ENCODE peak calls at places on chromosomes 11 and 22, in six cellular contexts. One of them, this sample, is unnamed.

GRCh38 chr11:83070044-83070877 is 1.4 kb downstream of the RAB30 start:
- DNase-seq in mammary epithelial cell: peak; percentile 15
- DNase-seq in upper lobe of right lung: no peak
- DNase-seq in cardiac muscle cell: peak; percentile 77
- DNase-seq in hepatocyte: peak; percentile 23
- DNase-seq in endothelial cell of umbilical vein: peak; percentile 72
- DNase-seq in this sample: peak; percentile 68

GRCh38 chr22:25777870-25778269 is 35.9 kb downstream of the MYO18B start:
- DNase-seq in mammary epithelial cell: peak; percentile 50
- DNase-seq in upper lobe of right lung: no peak
- DNase-seq in cardiac muscle cell: peak; percentile 64
- DNase-seq in hepatocyte: peak; percentile 55
- DNase-seq in endothelial cell of umbilical vein: peak; percentile 44
- DNase-seq in this sample: no peak

GRCh38 chr11:63569570-63569969 is 6.4 kb upstream of the PLAAT2 start:
- DNase-seq in mammary epithelial cell: no peak
- DNase-seq in upper lobe of right lung: no peak
- DNase-seq in cardiac muscle cell: no peak
- DNase-seq in hepatocyte: no peak
- DNase-seq in endothelial cell of umbilical vein: no peak
- DNase-seq in this sample: no peak

GRCh38 chr22:43544282-43544673 is 132.5 kb downstream of the MPPED1 start:
- DNase-seq in mammary epithelial cell: no peak
- DNase-seq in upper lobe of right lung: no peak
- DNase-seq in cardiac muscle cell: no peak
- DNase-seq in hepatocyte: no peak
- DNase-seq in endothelial cell of umbilical vein: no peak
- DNase-seq in this sample: no peak

GRCh38 chr11:74923125-74923524 is 25.8 kb downstream of the XRRA1 start:
- DNase-seq in mammary epithelial cell: no peak
- DNase-seq in upper lobe of right lung: no peak
- DNase-seq in cardiac muscle cell: no peak
- DNase-seq in hepatocyte: no peak
- DNase-seq in endothelial cell of umbilical vein: no peak
- DNase-seq in this sample: peak; percentile 43

GRCh38 chr11:76662656-76663460 is 7.7 kb downstream of the LRRC32 start:
- DNase-seq in mammary epithelial cell: no peak
- DNase-seq in upper lobe of right lung: peak; percentile 51
- DNase-seq in cardiac muscle cell: no peak
- DNase-seq in hepatocyte: no peak
- DNase-seq in endothelial cell of umbilical vein: no peak
- DNase-seq in this sample: no peak

GRCh38 chr22:29004647-29005371 is 56.8 kb downstream of the C22orf31 start:
- DNase-seq in mammary epithelial cell: no peak
- DNase-seq in upper lobe of right lung: peak; percentile 83
- DNase-seq in cardiac muscle cell: no peak
- DNase-seq in hepatocyte: peak; percentile 85
- DNase-seq in endothelial cell of umbilical vein: peak; percentile 29
- DNase-seq in this sample: no peak

GRCh38 chr22:24728790-24729637 is 45.5 kb downstream of the PIWIL3 start:
- DNase-seq in mammary epithelial cell: no peak
- DNase-seq in upper lobe of right lung: no peak
- DNase-seq in cardiac muscle cell: peak; percentile 96
- DNase-seq in hepatocyte: peak; percentile 67
- DNase-seq in endothelial cell of umbilical vein: peak; percentile 80
- DNase-seq in this sample: no peak

GRCh38 chr22:25453058-25453457 is 111.4 kb upstream of the GRK3 start:
- DNase-seq in mammary epithelial cell: no peak
- DNase-seq in upper lobe of right lung: no peak
- DNase-seq in cardiac muscle cell: no peak
- DNase-seq in hepatocyte: no peak
- DNase-seq in endothelial cell of umbilical vein: no peak
- DNase-seq in this sample: no peak

GRCh38 chr11:64070301-64070656 is 34.5 kb downstream of the FLRT1 start:
- DNase-seq in mammary epithelial cell: no peak
- DNase-seq in upper lobe of right lung: no peak
- DNase-seq in cardiac muscle cell: no peak
- DNase-seq in hepatocyte: peak; percentile 66
- DNase-seq in endothelial cell of umbilical vein: no peak
- DNase-seq in this sample: no peak

GRCh38 chr11:94130589-94131362 is 2.1 kb downstream of the PANX1 start:
- DNase-seq in mammary epithelial cell: peak; percentile 64
- DNase-seq in upper lobe of right lung: no peak
- DNase-seq in cardiac muscle cell: peak; percentile 97
- DNase-seq in hepatocyte: peak; percentile 49
- DNase-seq in endothelial cell of umbilical vein: peak; percentile 36
- DNase-seq in this sample: no peak

GRCh38 chr11:61949169-61950034 is 749 bp upstream of the BEST1 start:
- DNase-seq in mammary epithelial cell: no peak
- DNase-seq in upper lobe of right lung: peak; percentile 81
- DNase-seq in cardiac muscle cell: peak; percentile 98
- DNase-seq in hepatocyte: peak; percentile 87
- DNase-seq in endothelial cell of umbilical vein: peak; percentile 76
- DNase-seq in this sample: peak; percentile 58

GRCh38 chr11:2586793-2587131 is 113.0 kb downstream of the KCNQ1OT1 start:
- DNase-seq in mammary epithelial cell: no peak
- DNase-seq in upper lobe of right lung: peak; percentile 58
- DNase-seq in cardiac muscle cell: no peak
- DNase-seq in hepatocyte: no peak
- DNase-seq in endothelial cell of umbilical vein: no peak
- DNase-seq in this sample: no peak

GRCh38 chr11:76602431-76602861 is 68.1 kb downstream of the LRRC32 start:
- DNase-seq in mammary epithelial cell: no peak
- DNase-seq in upper lobe of right lung: no peak
- DNase-seq in cardiac muscle cell: peak; percentile 78
- DNase-seq in hepatocyte: peak; percentile 59
- DNase-seq in endothelial cell of umbilical vein: peak; percentile 61
- DNase-seq in this sample: no peak

GRCh38 chr11:22807855-22808558 is 21.6 kb downstream of the SVIP start:
- DNase-seq in mammary epithelial cell: no peak
- DNase-seq in upper lobe of right lung: no peak
- DNase-seq in cardiac muscle cell: peak; percentile 64
- DNase-seq in hepatocyte: no peak
- DNase-seq in endothelial cell of umbilical vein: peak; percentile 89
- DNase-seq in this sample: no peak

GRCh38 chr11:4090258-4090657 is 4.3 kb upstream of the RRM1 start:
- DNase-seq in mammary epithelial cell: no peak
- DNase-seq in upper lobe of right lung: no peak
- DNase-seq in cardiac muscle cell: no peak
- DNase-seq in hepatocyte: no peak
- DNase-seq in endothelial cell of umbilical vein: no peak
- DNase-seq in this sample: no peak

GRCh38 chr11:8863838-8864237 is 47.2 kb upstream of the AKIP1 start:
- DNase-seq in mammary epithelial cell: peak; percentile 65
- DNase-seq in upper lobe of right lung: no peak
- DNase-seq in cardiac muscle cell: peak; percentile 41
- DNase-seq in hepatocyte: no peak
- DNase-seq in endothelial cell of umbilical vein: peak; percentile 68
- DNase-seq in this sample: no peak

GRCh38 chr11:133816146-133816545 is 29.2 kb downstream of the SPATA19 start:
- DNase-seq in mammary epithelial cell: no peak
- DNase-seq in upper lobe of right lung: no peak
- DNase-seq in cardiac muscle cell: no peak
- DNase-seq in hepatocyte: no peak
- DNase-seq in endothelial cell of umbilical vein: no peak
- DNase-seq in this sample: no peak

GRCh38 chr11:133811850-133812685 is 33.2 kb downstream of the SPATA19 start:
- DNase-seq in mammary epithelial cell: no peak
- DNase-seq in upper lobe of right lung: no peak
- DNase-seq in cardiac muscle cell: no peak
- DNase-seq in hepatocyte: no peak
- DNase-seq in endothelial cell of umbilical vein: no peak
- DNase-seq in this sample: no peak

GRCh38 chr11:133817449-133817848 is 27.9 kb downstream of the SPATA19 start:
- DNase-seq in mammary epithelial cell: no peak
- DNase-seq in upper lobe of right lung: no peak
- DNase-seq in cardiac muscle cell: no peak
- DNase-seq in hepatocyte: no peak
- DNase-seq in endothelial cell of umbilical vein: no peak
- DNase-seq in this sample: no peak

GRCh38 chr11:133815636-133816035 is 29.7 kb downstream of the SPATA19 start:
- DNase-seq in mammary epithelial cell: no peak
- DNase-seq in upper lobe of right lung: no peak
- DNase-seq in cardiac muscle cell: no peak
- DNase-seq in hepatocyte: no peak
- DNase-seq in endothelial cell of umbilical vein: no peak
- DNase-seq in this sample: no peak

GRCh38 chr11:133814588-133814987 is 30.7 kb downstream of the SPATA19 start:
- DNase-seq in mammary epithelial cell: no peak
- DNase-seq in upper lobe of right lung: no peak
- DNase-seq in cardiac muscle cell: no peak
- DNase-seq in hepatocyte: no peak
- DNase-seq in endothelial cell of umbilical vein: no peak
- DNase-seq in this sample: no peak
- H3K9me3 ChIP-seq in mammary epithelial cell: no peaks in the 10 kb centered on the region
- H3K9me3 ChIP-seq in upper lobe of right lung: no peaks in the 10 kb centered on the region
- H3K9me3 ChIP-seq in cardiac muscle cell: no peaks in the 10 kb centered on the region
- H3K9me3 ChIP-seq in hepatocyte: no peaks in the 10 kb centered on the region
- H3K9me3 ChIP-seq in endothelial cell of umbilical vein: no peaks in the 10 kb centered on the region
- H3K9me3 ChIP-seq in this sample: no peaks in the 10 kb centered on the region

DNA sequence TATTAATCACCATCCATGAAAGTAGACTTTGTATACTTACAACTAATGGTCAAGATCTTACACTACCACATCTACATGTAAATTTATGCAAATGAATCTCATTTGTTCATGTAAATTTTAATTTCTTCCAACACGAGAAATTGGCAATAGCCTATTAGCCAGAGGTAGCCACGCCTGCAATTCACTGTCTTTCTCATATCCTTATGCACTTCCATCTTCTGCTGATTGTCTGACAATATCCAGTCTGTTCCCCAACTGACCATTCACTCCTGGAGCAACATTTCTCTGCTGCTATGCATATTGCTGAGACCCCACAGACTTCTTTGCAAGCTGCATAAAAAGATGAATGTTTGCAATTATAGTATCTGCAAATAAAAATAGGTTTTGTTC is 2.5 kb downstream of the NNMT start:
- DNase-seq in mammary epithelial cell: no peak
- DNase-seq in upper lobe of right lung: no peak
- DNase-seq in cardiac muscle cell: peak; percentile 67
- DNase-seq in hepatocyte: no peak
- DNase-seq in endothelial cell of umbilical vein: no peak
- DNase-seq in this sample: no peak
- H3K4me3 ChIP-seq in mammary epithelial cell: peak overlapping the region; percentile 35
- H3K4me3 ChIP-seq in upper lobe of right lung: peak overlapping the region; percentile 52
- H3K4me3 ChIP-seq in cardiac muscle cell: no peak overlapping the region
- H3K4me3 ChIP-seq in hepatocyte: no peak overlapping the region
- H3K4me3 ChIP-seq in endothelial cell of umbilical vein: peak overlapping the region; percentile 99
- H3K4me3 ChIP-seq in this sample: peak overlapping the region; percentile 77

GRCh38 chr11:18498039-18498438 is 28.7 kb downstream of the TSG101 start:
- DNase-seq in mammary epithelial cell: no peak
- DNase-seq in upper lobe of right lung: no peak
- DNase-seq in cardiac muscle cell: no peak
- DNase-seq in hepatocyte: no peak
- DNase-seq in endothelial cell of umbilical vein: no peak
- DNase-seq in this sample: no peak
- H3K27me3 ChIP-seq in mammary epithelial cell: no peaks in the 10 kb centered on the region
- H3K27me3 ChIP-seq in upper lobe of right lung: no peaks in the 10 kb centered on the region
- H3K27me3 ChIP-seq in cardiac muscle cell: no peaks in the 10 kb centered on the region
- H3K27me3 ChIP-seq in hepatocyte: no peaks in the 10 kb centered on the region
- H3K27me3 ChIP-seq in endothelial cell of umbilical vein: no peaks in the 10 kb centered on the region
- H3K27me3 ChIP-seq in this sample: no peaks in the 10 kb centered on the region

GRCh38 chr11:65569973-65570918 is at the start of gene ZNRD2:
- DNase-seq in mammary epithelial cell: peak; percentile 99
- DNase-seq in upper lobe of right lung: peak; percentile 100
- DNase-seq in cardiac muscle cell: peak; percentile 99
- DNase-seq in hepatocyte: peak; percentile 99
- DNase-seq in endothelial cell of umbilical vein: peak; percentile 99
- DNase-seq in this sample: peak; percentile 100

GRCh38 chr11:65572356-65573043 is at the start of gene FAM89B:
- DNase-seq in mammary epithelial cell: peak; percentile 72
- DNase-seq in upper lobe of right lung: peak; percentile 96
- DNase-seq in cardiac muscle cell: peak; percentile 89
- DNase-seq in hepatocyte: peak; percentile 93
- DNase-seq in endothelial cell of umbilical vein: peak; percentile 81
- DNase-seq in this sample: peak; percentile 91

GRCh38 chr11:65571420-65571819 is 918 bp upstream of the FAM89B start:
- DNase-seq in mammary epithelial cell: no peak
- DNase-seq in upper lobe of right lung: no peak
- DNase-seq in cardiac muscle cell: no peak
- DNase-seq in hepatocyte: no peak
- DNase-seq in endothelial cell of umbilical vein: no peak
- DNase-seq in this sample: no peak

GRCh38 chr11:65571940-65572339 is 398 bp upstream of the FAM89B start:
- DNase-seq in mammary epithelial cell: peak; percentile 63
- DNase-seq in upper lobe of right lung: no peak
- DNase-seq in cardiac muscle cell: peak; percentile 57
- DNase-seq in hepatocyte: peak; percentile 70
- DNase-seq in endothelial cell of umbilical vein: peak; percentile 73
- DNase-seq in this sample: no peak

GRCh38 chr11:65569164-65569972 is 909 bp upstream of the ZNRD2 start:
- DNase-seq in mammary epithelial cell: no peak
- DNase-seq in upper lobe of right lung: no peak
- DNase-seq in cardiac muscle cell: no peak
- DNase-seq in hepatocyte: no peak
- DNase-seq in endothelial cell of umbilical vein: no peak
- DNase-seq in this sample: no peak
- H3K9me3 ChIP-seq in mammary epithelial cell: no peaks in the 10 kb centered on the region
- H3K9me3 ChIP-seq in upper lobe of right lung: no peaks in the 10 kb centered on the region
- H3K9me3 ChIP-seq in cardiac muscle cell: no peaks in the 10 kb centered on the region
- H3K9me3 ChIP-seq in hepatocyte: no peaks in the 10 kb centered on the region
- H3K9me3 ChIP-seq in endothelial cell of umbilical vein: no peaks in the 10 kb centered on the region
- H3K9me3 ChIP-seq in this sample: no peaks in the 10 kb centered on the region

GRCh38 chr11:102527701-102528100 is 2.8 kb downstream of the MMP7 start:
- DNase-seq in mammary epithelial cell: no peak
- DNase-seq in upper lobe of right lung: no peak
- DNase-seq in cardiac muscle cell: no peak
- DNase-seq in hepatocyte: no peak
- DNase-seq in endothelial cell of umbilical vein: no peak
- DNase-seq in this sample: no peak

GRCh38 chr11:102527041-102527440 is 3.5 kb downstream of the MMP7 start:
- DNase-seq in mammary epithelial cell: no peak
- DNase-seq in upper lobe of right lung: no peak
- DNase-seq in cardiac muscle cell: no peak
- DNase-seq in hepatocyte: no peak
- DNase-seq in endothelial cell of umbilical vein: no peak
- DNase-seq in this sample: no peak

GRCh38 chr11:102534261-102534872 is 3.8 kb upstream of the MMP7 start:
- DNase-seq in mammary epithelial cell: no peak
- DNase-seq in upper lobe of right lung: no peak
- DNase-seq in cardiac muscle cell: no peak
- DNase-seq in hepatocyte: no peak
- DNase-seq in endothelial cell of umbilical vein: no peak
- DNase-seq in this sample: no peak

GRCh38 chr11:102528618-102529017 is 1.9 kb downstream of the MMP7 start:
- DNase-seq in mammary epithelial cell: peak; percentile 78
- DNase-seq in upper lobe of right lung: no peak
- DNase-seq in cardiac muscle cell: no peak
- DNase-seq in hepatocyte: no peak
- DNase-seq in endothelial cell of umbilical vein: no peak
- DNase-seq in this sample: no peak

GRCh38 chr11:102530558-102530957 is at the start of gene MMP7:
- DNase-seq in mammary epithelial cell: peak; percentile 68
- DNase-seq in upper lobe of right lung: peak; percentile 68
- DNase-seq in cardiac muscle cell: peak; percentile 38
- DNase-seq in hepatocyte: peak; percentile 21
- DNase-seq in endothelial cell of umbilical vein: peak; percentile 89
- DNase-seq in this sample: peak; percentile 39
- H3K4me3 ChIP-seq in mammary epithelial cell: no peak within 1 kb of the TSS
- H3K4me3 ChIP-seq in upper lobe of right lung: no peak within 1 kb of the TSS
- H3K4me3 ChIP-seq in cardiac muscle cell: no peak within 1 kb of the TSS
- H3K4me3 ChIP-seq in hepatocyte: no peak within 1 kb of the TSS
- H3K4me3 ChIP-seq in endothelial cell of umbilical vein: peak within 1 kb of the TSS; percentile 6
- H3K4me3 ChIP-seq in this sample: no peak within 1 kb of the TSS

This sample was measured in MG63.